ENCODE peak calls at places on chromosomes 3 and 15, in four cellular contexts. One of them, this sample, is unnamed. For H3K36me3, the result is how much of the 10 kb centered on the place peaks cover.

GRCh38 chr3:127110982-127111693 is 81.8 kb upstream of the PRR23E start:
- DNase-seq in CD8-positive, alpha-beta T cell: no peak
- DNase-seq in K562: no peak
- DNase-seq in heart right ventricle: no peak
- DNase-seq in this sample: no peak

GRCh38 chr15:57440799-57441198 is 64.5 kb downstream of the CGNL1 start:
- DNase-seq in CD8-positive, alpha-beta T cell: no peak
- DNase-seq in K562: no peak
- DNase-seq in heart right ventricle: no peak
- DNase-seq in this sample: peak

GRCh38 chr15:23869391-23869790 is 182.3 kb upstream of the NDN start:
- DNase-seq in CD8-positive, alpha-beta T cell: no peak
- DNase-seq in K562: peak
- DNase-seq in heart right ventricle: peak
- DNase-seq in this sample: peak

GRCh38 chr3:188956839-188957489 is 214.8 kb upstream of the TPRG1 start:
- DNase-seq in CD8-positive, alpha-beta T cell: no peak
- DNase-seq in K562: peak
- DNase-seq in heart right ventricle: no peak
- DNase-seq in this sample: peak

GRCh38 chr3:162780313-162780712 is 1283.7 kb downstream of the OTOL1 start:
- DNase-seq in CD8-positive, alpha-beta T cell: no peak
- DNase-seq in K562: no peak
- DNase-seq in heart right ventricle: no peak
- DNase-seq in this sample: no peak

GRCh38 chr3:102090646-102091045 is 241.3 kb downstream of the NFKBIZ start:
- DNase-seq in CD8-positive, alpha-beta T cell: no peak
- DNase-seq in K562: no peak
- DNase-seq in heart right ventricle: no peak
- DNase-seq in this sample: peak

GRCh38 chr3:148062590-148062989 is 635.1 kb upstream of the AGTR1 start:
- DNase-seq in CD8-positive, alpha-beta T cell: no peak
- DNase-seq in K562: no peak
- DNase-seq in heart right ventricle: no peak
- DNase-seq in this sample: no peak

GRCh38 chr3:178392553-178392952 is 143.7 kb upstream of the KCNMB2 start:
- DNase-seq in CD8-positive, alpha-beta T cell: no peak
- DNase-seq in K562: no peak
- DNase-seq in heart right ventricle: no peak
- DNase-seq in this sample: peak

GRCh38 chr3:24640330-24640877 is 145.8 kb upstream of the THRB start:
- DNase-seq in CD8-positive, alpha-beta T cell: no peak
- DNase-seq in K562: no peak
- DNase-seq in heart right ventricle: no peak
- DNase-seq in this sample: peak

GRCh38 chr3:54888873-54889272 is 39.0 kb downstream of the LRTM1 start:
- DNase-seq in CD8-positive, alpha-beta T cell: no peak
- DNase-seq in K562: no peak
- DNase-seq in heart right ventricle: no peak
- DNase-seq in this sample: no peak

GRCh38 chr15:44289352-44289790 is 852 bp downstream of the GOLM2 start:
- DNase-seq in CD8-positive, alpha-beta T cell: no peak
- DNase-seq in K562: no peak
- DNase-seq in heart right ventricle: no peak
- DNase-seq in this sample: peak

GRCh38 chr3:141828487-141829284 is 47.8 kb upstream of the ATP1B3 start:
- DNase-seq in CD8-positive, alpha-beta T cell: no peak
- DNase-seq in K562: no peak
- DNase-seq in heart right ventricle: peak
- DNase-seq in this sample: peak

GRCh38 chr3:31077021-31077601 is 182.7 kb upstream of the GADL1 start:
- DNase-seq in CD8-positive, alpha-beta T cell: no peak
- DNase-seq in K562: no peak
- DNase-seq in heart right ventricle: no peak
- DNase-seq in this sample: peak

GRCh38 chr3:149042766-149043386 is 43.5 kb downstream of the HLTF start:
- DNase-seq in CD8-positive, alpha-beta T cell: no peak
- DNase-seq in K562: no peak
- DNase-seq in heart right ventricle: no peak
- DNase-seq in this sample: peak

GRCh38 chr3:117688583-117688982 is 979.0 kb downstream of the TUSC7 start:
- DNase-seq in CD8-positive, alpha-beta T cell: no peak
- DNase-seq in K562: no peak
- DNase-seq in heart right ventricle: no peak
- DNase-seq in this sample: no peak

GRCh38 chr3:194281766-194282165 is 69.4 kb downstream of the CPN2 start:
- DNase-seq in CD8-positive, alpha-beta T cell: no peak
- DNase-seq in K562: no peak
- DNase-seq in heart right ventricle: no peak
- DNase-seq in this sample: no peak

GRCh38 chr3:172040078-172040975 is 949 bp downstream of the FNDC3B start:
- DNase-seq in CD8-positive, alpha-beta T cell: peak
- DNase-seq in K562: peak
- DNase-seq in heart right ventricle: peak
- DNase-seq in this sample: peak

GRCh38 chr3:124360626-124361025 is 368.7 kb upstream of the ROPN1 start:
- DNase-seq in CD8-positive, alpha-beta T cell: no peak
- DNase-seq in K562: no peak
- DNase-seq in heart right ventricle: no peak
- DNase-seq in this sample: no peak

GRCh38 chr15:101710806-101711205 is 13.5 kb downstream of the TARS3 start:
- DNase-seq in CD8-positive, alpha-beta T cell: no peak
- DNase-seq in K562: no peak
- DNase-seq in heart right ventricle: no peak
- DNase-seq in this sample: peak

GRCh38 chr3:9071982-9072666 is 108.9 kb upstream of the RAD18 start:
- DNase-seq in CD8-positive, alpha-beta T cell: no peak
- DNase-seq in K562: no peak
- DNase-seq in heart right ventricle: no peak
- DNase-seq in this sample: no peak

GRCh38 chr3:105827959-105828358 is 40.9 kb downstream of the CBLB start:
- DNase-seq in CD8-positive, alpha-beta T cell: no peak
- DNase-seq in K562: peak
- DNase-seq in heart right ventricle: no peak
- DNase-seq in this sample: peak

GRCh38 chr15:79916424-79916823 is 19.6 kb upstream of the MTHFS start:
- DNase-seq in CD8-positive, alpha-beta T cell: no peak
- DNase-seq in K562: no peak
- DNase-seq in heart right ventricle: no peak
- DNase-seq in this sample: no peak

GRCh38 chr3:142239421-142239820 is 14.0 kb upstream of the GK5 start:
- DNase-seq in CD8-positive, alpha-beta T cell: no peak
- DNase-seq in K562: no peak
- DNase-seq in heart right ventricle: no peak
- DNase-seq in this sample: no peak

GRCh38 chr3:192864943-192865342 is 52.7 kb downstream of the MB21D2 start:
- DNase-seq in CD8-positive, alpha-beta T cell: no peak
- DNase-seq in K562: no peak
- DNase-seq in heart right ventricle: no peak
- DNase-seq in this sample: no peak

DNA sequence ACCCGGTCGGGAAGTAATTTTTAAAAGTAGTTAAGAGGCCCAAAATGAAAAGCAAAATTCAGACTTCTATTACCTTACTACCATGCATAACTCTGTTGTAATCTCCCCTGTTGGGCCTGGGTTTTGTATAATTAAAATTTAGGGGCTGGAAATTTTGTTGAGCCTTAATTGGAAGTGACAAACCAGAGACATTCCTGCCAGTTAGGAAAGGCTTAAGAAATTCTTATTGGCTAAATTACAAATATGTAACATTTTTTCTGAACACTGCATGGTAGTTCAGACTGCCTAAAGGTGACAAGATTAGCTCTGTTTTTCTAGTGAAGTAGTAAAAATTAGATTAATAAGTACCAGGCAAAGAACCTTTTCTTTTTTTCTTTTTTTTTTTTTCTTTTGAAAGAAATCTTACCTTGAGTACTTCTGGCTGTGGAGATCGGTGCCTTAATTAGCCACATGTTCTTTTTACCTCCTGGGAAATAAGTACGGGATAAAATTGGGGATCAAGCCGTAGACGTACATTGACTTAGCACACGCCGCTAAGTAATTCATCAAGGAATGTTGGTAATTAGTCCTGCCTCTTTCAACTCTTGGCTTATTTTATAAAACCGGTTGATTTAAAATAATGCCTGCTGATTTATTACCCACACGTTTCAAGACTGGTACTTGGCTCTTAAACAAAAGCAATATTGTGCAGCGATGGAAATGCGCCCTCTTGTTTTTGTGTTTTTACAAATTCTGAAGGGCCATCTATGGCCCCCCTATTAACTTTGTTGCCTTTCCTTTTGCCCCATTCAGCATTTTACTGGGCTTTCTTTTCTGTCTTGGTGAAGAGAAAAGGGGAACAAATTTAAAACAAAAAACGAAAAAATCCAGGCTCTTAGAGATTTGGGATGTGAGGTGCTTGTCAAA is 111.2 kb upstream of the SAMMSON start:
- DNase-seq in CD8-positive, alpha-beta T cell: no peak
- DNase-seq in K562: no peak
- DNase-seq in heart right ventricle: no peak
- DNase-seq in this sample: no peak
- H3K27ac ChIP-seq in CD8-positive, alpha-beta T cell: no peak
- H3K27ac ChIP-seq in K562: no peak
- H3K27ac ChIP-seq in heart right ventricle: peak
- H3K27ac ChIP-seq in this sample: no peak

DNA sequence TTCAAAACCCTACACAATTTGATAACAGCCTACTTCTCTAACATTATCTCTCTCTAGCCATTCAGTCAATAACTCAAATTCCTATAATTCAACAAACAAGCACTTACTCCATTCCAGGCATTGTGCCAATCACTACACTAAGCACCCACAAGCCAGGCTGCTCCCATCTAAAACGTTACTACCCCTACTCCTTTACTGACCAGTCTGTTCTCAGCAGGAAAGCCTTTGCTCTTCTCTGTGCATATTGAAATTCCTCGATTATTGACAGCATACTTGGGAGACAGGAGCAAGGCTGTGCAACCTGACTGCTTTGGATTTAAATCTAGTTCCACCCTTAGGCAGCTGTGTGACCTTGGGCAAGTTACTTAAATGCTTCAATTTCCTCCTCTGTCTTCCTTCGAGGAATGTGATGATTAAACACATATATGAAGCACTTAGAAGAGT is 177.2 kb upstream of the THBS1 start:
- DNase-seq in CD8-positive, alpha-beta T cell: no peak
- DNase-seq in K562: no peak
- DNase-seq in heart right ventricle: no peak
- DNase-seq in this sample: peak
- H3K36me3 ChIP-seq in CD8-positive, alpha-beta T cell: under half
- H3K36me3 ChIP-seq in K562: under half
- H3K36me3 ChIP-seq in heart right ventricle: under half
- H3K36me3 ChIP-seq in this sample: under half

DNA sequence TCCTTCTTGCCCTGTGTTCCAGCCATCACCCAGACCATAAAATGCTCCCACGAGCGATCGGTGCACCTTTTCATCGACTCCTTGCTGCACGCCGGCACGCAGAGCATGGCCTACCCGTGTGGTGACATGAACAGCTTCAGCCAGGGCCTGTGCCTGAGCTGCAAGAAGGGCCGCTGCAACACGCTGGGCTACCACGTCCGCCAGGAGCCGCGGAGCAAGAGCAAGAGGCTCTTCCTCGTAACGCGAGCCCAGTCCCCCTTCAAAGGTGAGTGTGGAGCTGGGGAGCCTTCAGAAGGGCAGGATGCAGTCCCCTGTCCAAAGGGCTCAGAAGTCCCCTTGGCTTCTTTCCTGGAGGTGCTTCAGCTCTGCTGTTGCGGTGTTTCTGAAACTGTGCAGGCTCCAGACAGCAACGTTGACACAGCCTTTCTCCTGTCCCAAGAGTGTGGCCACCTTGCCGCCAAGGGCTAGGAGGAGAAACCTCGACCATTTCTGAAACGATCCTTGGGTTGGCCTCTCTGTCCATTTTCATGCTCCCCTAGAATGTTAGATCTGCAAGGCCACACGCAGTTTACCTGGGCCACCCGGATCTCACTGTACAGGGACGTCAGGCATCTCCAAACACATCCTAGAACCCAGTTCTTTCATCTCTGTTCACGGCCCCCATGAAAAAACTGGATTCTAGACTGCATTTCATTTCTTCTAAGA is 116.7 kb downstream of the LIPC start:
- DNase-seq in CD8-positive, alpha-beta T cell: no peak
- DNase-seq in K562: no peak
- DNase-seq in heart right ventricle: no peak
- DNase-seq in this sample: no peak
- H3K27ac ChIP-seq in CD8-positive, alpha-beta T cell: no peak
- H3K27ac ChIP-seq in K562: no peak
- H3K27ac ChIP-seq in heart right ventricle: peak
- H3K27ac ChIP-seq in this sample: no peak

DNA sequence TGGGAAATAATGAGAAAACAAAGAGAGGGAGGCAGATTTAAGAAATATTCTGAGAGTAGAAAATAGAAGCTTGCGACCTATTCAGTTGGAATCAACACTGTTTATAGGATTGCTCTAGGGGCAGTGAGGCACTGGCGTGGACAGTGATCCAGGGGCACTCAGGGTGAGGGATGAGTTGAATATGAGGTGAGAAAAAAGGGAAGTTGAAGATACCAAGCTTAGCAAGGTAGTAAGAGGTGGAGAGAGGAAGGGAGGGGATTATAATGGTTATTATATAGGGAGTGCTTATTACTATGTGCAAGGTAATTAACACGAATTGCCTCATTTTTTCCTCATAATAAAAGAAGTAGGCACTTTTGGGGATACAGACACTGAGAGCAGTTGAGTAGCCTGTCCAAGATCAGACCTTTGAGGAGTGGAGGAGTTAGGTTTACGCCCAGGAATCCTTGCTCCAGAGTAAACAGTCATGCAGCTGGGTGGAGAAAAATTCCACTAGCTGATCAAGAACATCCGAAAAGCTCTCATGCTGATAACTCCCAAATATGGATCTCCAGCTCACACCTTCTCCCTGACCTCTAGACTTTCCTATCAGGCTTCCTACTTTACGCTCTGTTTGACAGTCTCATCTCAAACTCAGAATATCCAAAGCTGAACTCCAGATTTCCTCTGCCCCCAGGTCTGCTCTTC is 53.2 kb downstream of the ST6GAL1 start:
- DNase-seq in CD8-positive, alpha-beta T cell: no peak
- DNase-seq in K562: no peak
- DNase-seq in heart right ventricle: no peak
- DNase-seq in this sample: peak
- H3K36me3 ChIP-seq in CD8-positive, alpha-beta T cell: under half
- H3K36me3 ChIP-seq in K562: half or more
- H3K36me3 ChIP-seq in heart right ventricle: under half
- H3K36me3 ChIP-seq in this sample: under half

GRCh38 chr3:16514021-16514700 is 662 bp upstream of the RFTN1 start:
- DNase-seq in CD8-positive, alpha-beta T cell: no peak
- DNase-seq in K562: no peak
- DNase-seq in heart right ventricle: no peak
- DNase-seq in this sample: no peak
- H3K27ac ChIP-seq in CD8-positive, alpha-beta T cell: peak
- H3K27ac ChIP-seq in K562: no peak
- H3K27ac ChIP-seq in heart right ventricle: peak
- H3K27ac ChIP-seq in this sample: peak

GRCh38 chr3:146532406-146532805 is 12.0 kb downstream of the PLSCR1 start:
- DNase-seq in CD8-positive, alpha-beta T cell: no peak
- DNase-seq in K562: no peak
- DNase-seq in heart right ventricle: no peak
- DNase-seq in this sample: no peak
- H3K36me3 ChIP-seq in CD8-positive, alpha-beta T cell: under half
- H3K36me3 ChIP-seq in K562: half or more
- H3K36me3 ChIP-seq in heart right ventricle: under half
- H3K36me3 ChIP-seq in this sample: under half

This sample was measured in GM23248.